ENCODE peak calls at places on chromosomes 16 and 17, in four cellular contexts. One of them, this sample, is unnamed.

GRCh38 chr16:57115504-57116182 is 23.3 kb downstream of the CPNE2 start:
- DNase-seq in EL: no peak
- DNase-seq in tibial artery: peak; percentile 59
- DNase-seq in activated effector memory CD4-positive, alpha-beta T cell treated with anti-CD3 and anti-CD28 coated beads, Interleukin-2, amount 50 U/mL, for 16 hours: no peak
- DNase-seq in this sample: no peak

GRCh38 chr17:72253597-72253996 is 132.8 kb downstream of the SOX9 start:
- DNase-seq in EL: no peak
- DNase-seq in tibial artery: no peak
- DNase-seq in activated effector memory CD4-positive, alpha-beta T cell treated with anti-CD3 and anti-CD28 coated beads, Interleukin-2, amount 50 U/mL, for 16 hours: no peak
- DNase-seq in this sample: no peak

GRCh38 chr16:12971216-12971615 is 69.8 kb downstream of the SHISA9 start:
- DNase-seq in activated effector memory CD4-positive, alpha-beta T cell treated with anti-CD3 and anti-CD28 coated beads, Interleukin-2, amount 50 U/mL, for 16 hours: no peak
- DNase-seq in tibial artery: no peak
- DNase-seq in EL: peak; percentile 28
- DNase-seq in this sample: no peak

GRCh38 chr16:28146536-28146935 is 65.2 kb downstream of the XPO6 start:
- DNase-seq in activated effector memory CD4-positive, alpha-beta T cell treated with anti-CD3 and anti-CD28 coated beads, Interleukin-2, amount 50 U/mL, for 16 hours: no peak
- DNase-seq in tibial artery: no peak
- DNase-seq in EL: no peak
- DNase-seq in this sample: no peak

GRCh38 chr17:77312786-77313599 is 172.2 kb downstream of the SEC14L1 start:
- DNase-seq in tibial artery: peak; percentile 85
- DNase-seq in activated effector memory CD4-positive, alpha-beta T cell treated with anti-CD3 and anti-CD28 coated beads, Interleukin-2, amount 50 U/mL, for 16 hours: no peak
- DNase-seq in EL: peak; percentile 37
- DNase-seq in this sample: no peak

GRCh38 chr17:6212766-6213165 is 142.6 kb downstream of the WSCD1 start:
- DNase-seq in activated effector memory CD4-positive, alpha-beta T cell treated with anti-CD3 and anti-CD28 coated beads, Interleukin-2, amount 50 U/mL, for 16 hours: no peak
- DNase-seq in EL: no peak
- DNase-seq in tibial artery: no peak
- DNase-seq in this sample: no peak

GRCh38 chr17:21301593-21302550 is 17.4 kb downstream of the MAP2K3 start:
- DNase-seq in EL: no peak
- DNase-seq in tibial artery: no peak
- DNase-seq in activated effector memory CD4-positive, alpha-beta T cell treated with anti-CD3 and anti-CD28 coated beads, Interleukin-2, amount 50 U/mL, for 16 hours: no peak
- DNase-seq in this sample: no peak

GRCh38 chr16:84174396-84174795 is 12.5 kb downstream of the TAF1C start:
- DNase-seq in EL: no peak
- DNase-seq in tibial artery: no peak
- DNase-seq in activated effector memory CD4-positive, alpha-beta T cell treated with anti-CD3 and anti-CD28 coated beads, Interleukin-2, amount 50 U/mL, for 16 hours: no peak
- DNase-seq in this sample: no peak

GRCh38 chr17:27756467-27757371 is 43.6 kb downstream of the NOS2 start:
- DNase-seq in EL: peak; percentile 44
- DNase-seq in tibial artery: peak; percentile 42
- DNase-seq in activated effector memory CD4-positive, alpha-beta T cell treated with anti-CD3 and anti-CD28 coated beads, Interleukin-2, amount 50 U/mL, for 16 hours: peak; percentile 82
- DNase-seq in this sample: peak; percentile 68

GRCh38 chr17:1714980-1715802 is 5.0 kb upstream of the TLCD2 start:
- DNase-seq in tibial artery: peak; percentile 93
- DNase-seq in EL: peak; percentile 96
- DNase-seq in activated effector memory CD4-positive, alpha-beta T cell treated with anti-CD3 and anti-CD28 coated beads, Interleukin-2, amount 50 U/mL, for 16 hours: peak; percentile 84
- DNase-seq in this sample: peak; percentile 89

GRCh38 chr16:50684823-50685455 is 3.8 kb upstream of the SNX20 start:
- DNase-seq in tibial artery: no peak
- DNase-seq in activated effector memory CD4-positive, alpha-beta T cell treated with anti-CD3 and anti-CD28 coated beads, Interleukin-2, amount 50 U/mL, for 16 hours: peak; percentile 82
- DNase-seq in EL: no peak
- DNase-seq in this sample: no peak

GRCh38 chr17:38601539-38602351 is 4.0 kb downstream of the SRCIN1 start:
- DNase-seq in EL: no peak
- DNase-seq in tibial artery: no peak
- DNase-seq in activated effector memory CD4-positive, alpha-beta T cell treated with anti-CD3 and anti-CD28 coated beads, Interleukin-2, amount 50 U/mL, for 16 hours: no peak
- DNase-seq in this sample: no peak

GRCh38 chr17:3867606-3868005 is 21.6 kb upstream of the NCBP3 start:
- DNase-seq in activated effector memory CD4-positive, alpha-beta T cell treated with anti-CD3 and anti-CD28 coated beads, Interleukin-2, amount 50 U/mL, for 16 hours: no peak
- DNase-seq in EL: no peak
- DNase-seq in tibial artery: no peak
- DNase-seq in this sample: no peak

GRCh38 chr17:77320501-77321256 is 179.9 kb downstream of the SEC14L1 start:
- DNase-seq in tibial artery: peak; percentile 79
- DNase-seq in activated effector memory CD4-positive, alpha-beta T cell treated with anti-CD3 and anti-CD28 coated beads, Interleukin-2, amount 50 U/mL, for 16 hours: peak; percentile 60
- DNase-seq in EL: peak; percentile 74
- DNase-seq in this sample: no peak

GRCh38 chr16:14304891-14305459 is 233.9 kb downstream of the MRTFB start:
- DNase-seq in activated effector memory CD4-positive, alpha-beta T cell treated with anti-CD3 and anti-CD28 coated beads, Interleukin-2, amount 50 U/mL, for 16 hours: no peak
- DNase-seq in EL: no peak
- DNase-seq in tibial artery: no peak
- DNase-seq in this sample: no peak

GRCh38 chr17:81002409-81003361 is 11.0 kb downstream of the CHMP6 start:
- DNase-seq in activated effector memory CD4-positive, alpha-beta T cell treated with anti-CD3 and anti-CD28 coated beads, Interleukin-2, amount 50 U/mL, for 16 hours: peak; percentile 64
- DNase-seq in EL: peak; percentile 60
- DNase-seq in tibial artery: peak; percentile 52
- DNase-seq in this sample: peak; percentile 59

GRCh38 chr16:75252946-75253911 is 1.8 kb upstream of the BCAR1 start:
- DNase-seq in EL: peak; percentile 94
- DNase-seq in tibial artery: no peak
- DNase-seq in activated effector memory CD4-positive, alpha-beta T cell treated with anti-CD3 and anti-CD28 coated beads, Interleukin-2, amount 50 U/mL, for 16 hours: no peak
- DNase-seq in this sample: no peak

GRCh38 chr16:2317231-2318020 is 23.1 kb downstream of the ABCA3 start:
- DNase-seq in activated effector memory CD4-positive, alpha-beta T cell treated with anti-CD3 and anti-CD28 coated beads, Interleukin-2, amount 50 U/mL, for 16 hours: no peak
- DNase-seq in tibial artery: no peak
- DNase-seq in EL: no peak
- DNase-seq in this sample: no peak

GRCh38 chr16:68668266-68668665 is 23.2 kb downstream of the CDH3 start:
- DNase-seq in tibial artery: no peak
- DNase-seq in EL: peak; percentile 87
- DNase-seq in activated effector memory CD4-positive, alpha-beta T cell treated with anti-CD3 and anti-CD28 coated beads, Interleukin-2, amount 50 U/mL, for 16 hours: no peak
- DNase-seq in this sample: no peak

GRCh38 chr16:85832578-85833539 is 33.4 kb downstream of the COX4I1 start:
- DNase-seq in activated effector memory CD4-positive, alpha-beta T cell treated with anti-CD3 and anti-CD28 coated beads, Interleukin-2, amount 50 U/mL, for 16 hours: no peak
- DNase-seq in EL: no peak
- DNase-seq in tibial artery: no peak
- DNase-seq in this sample: no peak

GRCh38 chr17:4872786-4873185 is 26.6 kb upstream of the C17orf107 start:
- DNase-seq in activated effector memory CD4-positive, alpha-beta T cell treated with anti-CD3 and anti-CD28 coated beads, Interleukin-2, amount 50 U/mL, for 16 hours: no peak
- DNase-seq in tibial artery: no peak
- DNase-seq in EL: no peak
- DNase-seq in this sample: no peak

GRCh38 chr17:66542183-66542966 is 240.0 kb downstream of the PRKCA start:
- DNase-seq in EL: peak; percentile 76
- DNase-seq in activated effector memory CD4-positive, alpha-beta T cell treated with anti-CD3 and anti-CD28 coated beads, Interleukin-2, amount 50 U/mL, for 16 hours: no peak
- DNase-seq in tibial artery: no peak
- DNase-seq in this sample: no peak

GRCh38 chr17:42135664-42136653 is 13.4 kb downstream of the HSPB9 start:
- DNase-seq in activated effector memory CD4-positive, alpha-beta T cell treated with anti-CD3 and anti-CD28 coated beads, Interleukin-2, amount 50 U/mL, for 16 hours: no peak
- DNase-seq in tibial artery: peak; percentile 59
- DNase-seq in EL: peak; percentile 66
- DNase-seq in this sample: peak; percentile 90

GRCh38 chr17:2656293-2656692 is 55.3 kb downstream of the CLUH start:
- DNase-seq in tibial artery: no peak
- DNase-seq in EL: no peak
- DNase-seq in activated effector memory CD4-positive, alpha-beta T cell treated with anti-CD3 and anti-CD28 coated beads, Interleukin-2, amount 50 U/mL, for 16 hours: no peak
- DNase-seq in this sample: no peak

GRCh38 chr17:31535581-31535981 is 144.1 kb downstream of the RAB11FIP4 start:
- DNase-seq in EL: no peak
- DNase-seq in activated effector memory CD4-positive, alpha-beta T cell treated with anti-CD3 and anti-CD28 coated beads, Interleukin-2, amount 50 U/mL, for 16 hours: no peak
- DNase-seq in tibial artery: no peak
- DNase-seq in this sample: no peak

GRCh38 chr16:28168991-28169554 is 42.7 kb downstream of the XPO6 start:
- DNase-seq in activated effector memory CD4-positive, alpha-beta T cell treated with anti-CD3 and anti-CD28 coated beads, Interleukin-2, amount 50 U/mL, for 16 hours: peak; percentile 80
- DNase-seq in tibial artery: no peak
- DNase-seq in EL: no peak
- DNase-seq in this sample: no peak

GRCh38 chr17:66782866-66783265 is 52.1 kb upstream of the CACNG5 start:
- DNase-seq in EL: no peak
- DNase-seq in activated effector memory CD4-positive, alpha-beta T cell treated with anti-CD3 and anti-CD28 coated beads, Interleukin-2, amount 50 U/mL, for 16 hours: no peak
- DNase-seq in tibial artery: no peak
- DNase-seq in this sample: no peak